ENCODE peak calls at places on chromosome 5, in seven cellular contexts. H is natural killer cell, Z is right cardiac atrium, D is Calu3, A is head of caudate nucleus, X is breast epithelium, Q is germinal center. O is an unnamed sample.

GRCh38 chr5:14879985-14880589 is 8.5 kb upstream of the ANKH start:
- DNase-seq in H (no peak), D (no peak), X (no peak), Z (no peak), Q (no peak), A (no peak), O (no peak)

GRCh38 chr5:154419236-154419635 is 26.6 kb upstream of the SAP30L start:
- DNase-seq in A (no peak), D (no peak), Z (no peak), Q (no peak), H (no peak), X (no peak), O (no peak)

GRCh38 chr5:90628492-90628891 is 69.9 kb downstream of the ADGRV1 start:
- DNase-seq in Z (no peak), D (no peak), X (no peak), A (no peak), Q (no peak), H (no peak), O (no peak)

GRCh38 chr5:77366717-77367500 is 125.2 kb downstream of the WDR41 start:
- DNase-seq in Q (no peak), A (no peak), H (no peak), X (no peak), D (no peak), Z (no peak), O (no peak)

GRCh38 chr5:459562-460412 is 16.8 kb downstream of the EXOC3 start:
- DNase-seq in Z (no peak), A (no peak), D (no peak), Q (no peak), X (no peak), H (no peak), O (no peak)

GRCh38 chr5:23024470-23024869 is 171.3 kb upstream of the CDH12 start:
- DNase-seq in A (no peak), H (no peak), Z (no peak), Q (no peak), D (no peak), X (no peak), O (no peak)

GRCh38 chr5:65203746-65204145 is 278.0 kb downstream of the ADAMTS6 start:
- DNase-seq in D (no peak), H (no peak), Q (no peak), A (no peak), X (no peak), Z (no peak), O (no peak)

GRCh38 chr5:115594343-115595047 is 7.8 kb downstream of the TICAM2 start:
- DNase-seq in A (no peak), D (no peak), X (no peak), Z (no peak), Q (no peak), H (no peak), O (no peak)

GRCh38 chr5:55160493-55161209 is 680 bp downstream of the GPX8 start:
- DNase-seq in X (peak; percentile 49), D (peak; percentile 56), A (no peak), Z (peak; percentile 70), Q (no peak), H (no peak), O (no peak)

GRCh38 chr5:150111121-150111520 is 24.8 kb upstream of the CSF1R start:
- DNase-seq in Q (no peak), X (peak; percentile 15), D (no peak), Z (no peak), H (no peak), A (no peak), O (no peak)

GRCh38 chr5:11449217-11449616 is 455.0 kb downstream of the CTNND2 start:
- DNase-seq in H (no peak), Q (no peak), D (no peak), Z (no peak), X (no peak), A (no peak), O (no peak)

GRCh38 chr5:32098806-32099435 is 75.2 kb downstream of the GOLPH3 start:
- DNase-seq in X (no peak), D (no peak), H (no peak), Z (no peak), Q (no peak), A (no peak), O (no peak)

GRCh38 chr5:106408141-106408540 is 1262.6 kb downstream of the EFNA5 start:
- DNase-seq in X (no peak), A (no peak), Z (no peak), Q (no peak), D (no peak), H (no peak), O (no peak)

GRCh38 chr5:123155511-123155923 is 66.5 kb downstream of the PRDM6 start:
- DNase-seq in H (no peak), A (no peak), D (no peak), Q (no peak), X (no peak), Z (no peak), O (no peak)

GRCh38 chr5:171143926-171144325 is 165.1 kb upstream of the TLX3 start:
- DNase-seq in X (no peak), H (no peak), Z (no peak), A (no peak), Q (no peak), D (no peak), O (no peak)

GRCh38 chr5:137566118-137566541 is 67.0 kb upstream of the SPOCK1 start:
- DNase-seq in H (no peak), Z (no peak), D (no peak), Q (no peak), X (no peak), A (no peak), O (no peak)

GRCh38 chr5:170745481-170746061 is 38.0 kb upstream of the GABRP start:
- DNase-seq in Q (no peak), D (peak; percentile 83), X (peak; percentile 69), H (no peak), A (no peak), Z (peak; percentile 76), O (no peak)

GRCh38 chr5:127650649-127651048 is 1.8 kb downstream of the CTXN3 start:
- DNase-seq in D (no peak), Q (no peak), Z (no peak), A (no peak), H (no peak), X (no peak), O (no peak)

GRCh38 chr5:43643750-43644149 is 40.8 kb downstream of the NNT start:
- DNase-seq in H (no peak), X (no peak), Z (no peak), Q (no peak), D (no peak), A (no peak), O (no peak)

GRCh38 chr5:170631471-170632195 is 127.8 kb downstream of the KCNIP1 start:
- DNase-seq in A (peak; percentile 40), H (no peak), Q (no peak), X (peak; percentile 26), D (peak; percentile 64), Z (peak; percentile 57), O (no peak)

GRCh38 chr5:149210229-149210628 is 61.4 kb upstream of the AFAP1L1 start:
- DNase-seq in D (no peak), Z (no peak), A (no peak), H (no peak), Q (no peak), X (no peak), O (no peak)

GRCh38 chr5:177389368-177390169 is 5.3 kb downstream of the SLC34A1 start:
- DNase-seq in H (peak; percentile 41), D (peak; percentile 76), A (no peak), X (peak; percentile 61), Q (peak; percentile 57), Z (no peak), O (no peak)

GRCh38 chr5:131609774-131610173 is 25.3 kb downstream of the RAPGEF6 start:
- DNase-seq in Z (no peak), D (no peak), H (no peak), Q (no peak), A (no peak), X (no peak), O (no peak)

GRCh38 chr5:143913008-143913752 is 101.2 kb downstream of the HMHB1 start:
- DNase-seq in Z (no peak), X (no peak), H (no peak), D (no peak), Q (no peak), A (no peak), O (no peak)

GRCh38 chr5:27318701-27319100 is 280.3 kb upstream of the CDH9 start:
- DNase-seq in X (no peak), D (no peak), Z (no peak), A (no peak), H (no peak), Q (no peak), O (no peak)

GRCh38 chr5:126492939-126493338 is 69.7 kb downstream of the GRAMD2B start:
- DNase-seq in Q (no peak), Z (no peak), X (no peak), D (no peak), H (no peak), A (no peak), O (no peak)

GRCh38 chr5:38018011-38018410 is 178.2 kb upstream of the GDNF start:
- DNase-seq in H (no peak), A (no peak), Q (no peak), X (no peak), D (no peak), Z (no peak), O (no peak)

GRCh38 chr5:34648522-34649158 is 7.5 kb upstream of the RAI14 start:
- DNase-seq in X (no peak), H (no peak), Z (no peak), D (no peak), Q (no peak), A (no peak), O (no peak)

GRCh38 chr5:39420482-39421145 is 4.2 kb downstream of the DAB2 start:
- DNase-seq in Q (no peak), Z (peak; percentile 89), D (no peak), H (no peak), A (peak; percentile 44), X (peak; percentile 46), O (no peak)

GRCh38 chr5:29262683-29263082 is 1930.8 kb upstream of the CDH6 start:
- DNase-seq in X (no peak), D (no peak), Q (no peak), Z (no peak), A (no peak), H (no peak), O (no peak)

O was measured in B cell.